ENCODE peak calls at places on chromosome 1, in eight cellular contexts. A is NCI-H748 treated with DMSO at 0.1 percent for 48 hours; K is memory B cell; O is hepatic stellate cell; V is A172; H is kidney tubule cell; C is stimulated activated naive CD4-positive, alpha-beta T cell; G is upper lobe of right lung. Q is an unnamed sample.

GRCh38 chr1:22317231-22317919 is 134.3 kb upstream of the ZBTB40 start:
- DNase-seq in A (no peak), K (no peak), O (no peak), V (no peak), H (no peak), C (no peak), G (no peak), Q (no peak)

GRCh38 chr1:167492509-167492910 is 25.8 kb downstream of the CD247 start:
- DNase-seq in A (no peak), K (no peak), O (no peak), V (no peak), H (no peak), C (peak), G (no peak), Q (no peak)

GRCh38 chr1:215911406-215911968 is 344.4 kb downstream of the KCTD3 start:
- DNase-seq in A (no peak), K (no peak), O (no peak), V (peak), H (no peak), C (no peak), G (no peak), Q (no peak)

GRCh38 chr1:63946866-63947491 is 173.2 kb downstream of the ROR1 start:
- DNase-seq in A (no peak), K (no peak), O (peak), V (no peak), H (peak), C (no peak), G (no peak), Q (no peak)

GRCh38 chr1:160018900-160019299 is 12.9 kb downstream of the PIGM start:
- DNase-seq in A (no peak), K (no peak), O (peak), V (peak), H (peak), C (no peak), G (no peak), Q (no peak)

GRCh38 chr1:236850580-236850979 is 55.5 kb downstream of the MTR start:
- DNase-seq in A (no peak), K (no peak), O (no peak), V (no peak), H (no peak), C (no peak), G (no peak), Q (no peak)

GRCh38 chr1:108719253-108719652 is 6.5 kb downstream of the FNDC7 start:
- DNase-seq in A (no peak), K (no peak), O (no peak), V (no peak), H (no peak), C (no peak), G (no peak), Q (no peak)

GRCh38 chr1:109392788-109393580 is 4.7 kb downstream of the SORT1 start:
- DNase-seq in A (no peak), K (no peak), O (no peak), V (no peak), H (peak), C (no peak), G (peak), Q (no peak)

Q was measured in Caki2.